ENCODE peak calls at places on chromosomes 4 and X, in nine cellular contexts. One of them, this sample, is unnamed.

GRCh38 chr4:87949961-87950360 is 25.6 kb upstream of the SPP1 start:
- ATAC-seq in IMR-90: no peak
- ATAC-seq in activated T-cell treated with anti-CD3 and anti-CD28 coated beads, Interleukin-2, amount 50 U/mL, for 4 hours: no peak
- ATAC-seq in foreskin keratinocyte: peak
- ATAC-seq in Panc1: no peak
- ATAC-seq in left lung: peak
- ATAC-seq in activated CD8-positive, alpha-beta memory T cell treated with anti-CD3 and anti-CD28 coated beads, Interleukin-2, amount 10 ng/mL, durations not matched to agents 7 days and 5 days: no peak
- ATAC-seq in heart right ventricle: no peak
- ATAC-seq in psoas muscle: no peak
- ATAC-seq in this sample: peak

GRCh38 chr4:157674699-157675098 is 454.2 kb downstream of the GRIA2 start:
- ATAC-seq in IMR-90: no peak
- ATAC-seq in activated T-cell treated with anti-CD3 and anti-CD28 coated beads, Interleukin-2, amount 50 U/mL, for 4 hours: no peak
- ATAC-seq in foreskin keratinocyte: no peak
- ATAC-seq in Panc1: no peak
- ATAC-seq in left lung: no peak
- ATAC-seq in activated CD8-positive, alpha-beta memory T cell treated with anti-CD3 and anti-CD28 coated beads, Interleukin-2, amount 10 ng/mL, durations not matched to agents 7 days and 5 days: no peak
- ATAC-seq in heart right ventricle: no peak
- ATAC-seq in psoas muscle: no peak
- ATAC-seq in this sample: no peak

GRCh38 chr4:81675785-81676427 is 204.2 kb upstream of the RASGEF1B start:
- ATAC-seq in IMR-90: no peak
- ATAC-seq in activated T-cell treated with anti-CD3 and anti-CD28 coated beads, Interleukin-2, amount 50 U/mL, for 4 hours: no peak
- ATAC-seq in foreskin keratinocyte: no peak
- ATAC-seq in Panc1: no peak
- ATAC-seq in left lung: peak
- ATAC-seq in activated CD8-positive, alpha-beta memory T cell treated with anti-CD3 and anti-CD28 coated beads, Interleukin-2, amount 10 ng/mL, durations not matched to agents 7 days and 5 days: no peak
- ATAC-seq in heart right ventricle: no peak
- ATAC-seq in psoas muscle: no peak
- ATAC-seq in this sample: no peak

GRCh38 chr4:112270643-112271484 is 14.8 kb downstream of the TIFA start:
- ATAC-seq in IMR-90: peak
- ATAC-seq in activated T-cell treated with anti-CD3 and anti-CD28 coated beads, Interleukin-2, amount 50 U/mL, for 4 hours: peak
- ATAC-seq in foreskin keratinocyte: peak
- ATAC-seq in Panc1: no peak
- ATAC-seq in left lung: no peak
- ATAC-seq in activated CD8-positive, alpha-beta memory T cell treated with anti-CD3 and anti-CD28 coated beads, Interleukin-2, amount 10 ng/mL, durations not matched to agents 7 days and 5 days: no peak
- ATAC-seq in heart right ventricle: no peak
- ATAC-seq in psoas muscle: no peak
- ATAC-seq in this sample: no peak

GRCh38 chr4:137664055-137664405 is 131.7 kb upstream of the PCDH18 start:
- ATAC-seq in IMR-90: peak
- ATAC-seq in activated T-cell treated with anti-CD3 and anti-CD28 coated beads, Interleukin-2, amount 50 U/mL, for 4 hours: no peak
- ATAC-seq in foreskin keratinocyte: no peak
- ATAC-seq in Panc1: no peak
- ATAC-seq in left lung: no peak
- ATAC-seq in activated CD8-positive, alpha-beta memory T cell treated with anti-CD3 and anti-CD28 coated beads, Interleukin-2, amount 10 ng/mL, durations not matched to agents 7 days and 5 days: no peak
- ATAC-seq in heart right ventricle: no peak
- ATAC-seq in psoas muscle: no peak
- ATAC-seq in this sample: peak

GRCh38 chrX:104921606-104922205 is 298.8 kb downstream of the TEX13A start:
- ATAC-seq in IMR-90: no peak
- ATAC-seq in activated T-cell treated with anti-CD3 and anti-CD28 coated beads, Interleukin-2, amount 50 U/mL, for 4 hours: no peak
- ATAC-seq in foreskin keratinocyte: peak
- ATAC-seq in Panc1: no peak
- ATAC-seq in left lung: no peak
- ATAC-seq in activated CD8-positive, alpha-beta memory T cell treated with anti-CD3 and anti-CD28 coated beads, Interleukin-2, amount 10 ng/mL, durations not matched to agents 7 days and 5 days: peak
- ATAC-seq in heart right ventricle: peak
- ATAC-seq in psoas muscle: no peak
- ATAC-seq in this sample: no peak

GRCh38 chrX:147917700-147918694 is 6.3 kb downstream of the FMR1 start:
- ATAC-seq in IMR-90: no peak
- ATAC-seq in activated T-cell treated with anti-CD3 and anti-CD28 coated beads, Interleukin-2, amount 50 U/mL, for 4 hours: peak
- ATAC-seq in foreskin keratinocyte: no peak
- ATAC-seq in Panc1: no peak
- ATAC-seq in left lung: no peak
- ATAC-seq in activated CD8-positive, alpha-beta memory T cell treated with anti-CD3 and anti-CD28 coated beads, Interleukin-2, amount 10 ng/mL, durations not matched to agents 7 days and 5 days: peak
- ATAC-seq in heart right ventricle: no peak
- ATAC-seq in psoas muscle: no peak
- ATAC-seq in this sample: no peak

GRCh38 chr4:181830404-181831035 is 412.7 kb upstream of the TENM3 start:
- ATAC-seq in IMR-90: no peak
- ATAC-seq in activated T-cell treated with anti-CD3 and anti-CD28 coated beads, Interleukin-2, amount 50 U/mL, for 4 hours: no peak
- ATAC-seq in foreskin keratinocyte: no peak
- ATAC-seq in Panc1: no peak
- ATAC-seq in left lung: no peak
- ATAC-seq in activated CD8-positive, alpha-beta memory T cell treated with anti-CD3 and anti-CD28 coated beads, Interleukin-2, amount 10 ng/mL, durations not matched to agents 7 days and 5 days: no peak
- ATAC-seq in heart right ventricle: no peak
- ATAC-seq in psoas muscle: no peak
- ATAC-seq in this sample: no peak

GRCh38 chrX:103120748-103121147 is 27.8 kb upstream of the NXF3 start:
- ATAC-seq in IMR-90: no peak
- ATAC-seq in activated T-cell treated with anti-CD3 and anti-CD28 coated beads, Interleukin-2, amount 50 U/mL, for 4 hours: no peak
- ATAC-seq in foreskin keratinocyte: no peak
- ATAC-seq in Panc1: no peak
- ATAC-seq in left lung: no peak
- ATAC-seq in activated CD8-positive, alpha-beta memory T cell treated with anti-CD3 and anti-CD28 coated beads, Interleukin-2, amount 10 ng/mL, durations not matched to agents 7 days and 5 days: no peak
- ATAC-seq in heart right ventricle: no peak
- ATAC-seq in psoas muscle: no peak
- ATAC-seq in this sample: no peak

GRCh38 chrX:41526925-41527324 is 79.8 kb downstream of the NYX start:
- ATAC-seq in IMR-90: peak
- ATAC-seq in activated T-cell treated with anti-CD3 and anti-CD28 coated beads, Interleukin-2, amount 50 U/mL, for 4 hours: no peak
- ATAC-seq in foreskin keratinocyte: peak
- ATAC-seq in Panc1: no peak
- ATAC-seq in left lung: no peak
- ATAC-seq in activated CD8-positive, alpha-beta memory T cell treated with anti-CD3 and anti-CD28 coated beads, Interleukin-2, amount 10 ng/mL, durations not matched to agents 7 days and 5 days: peak
- ATAC-seq in heart right ventricle: no peak
- ATAC-seq in psoas muscle: no peak
- ATAC-seq in this sample: peak

GRCh38 chr4:142645478-142646108 is 200.5 kb downstream of the INPP4B start:
- ATAC-seq in IMR-90: no peak
- ATAC-seq in activated T-cell treated with anti-CD3 and anti-CD28 coated beads, Interleukin-2, amount 50 U/mL, for 4 hours: peak
- ATAC-seq in foreskin keratinocyte: no peak
- ATAC-seq in Panc1: no peak
- ATAC-seq in left lung: no peak
- ATAC-seq in activated CD8-positive, alpha-beta memory T cell treated with anti-CD3 and anti-CD28 coated beads, Interleukin-2, amount 10 ng/mL, durations not matched to agents 7 days and 5 days: peak
- ATAC-seq in heart right ventricle: peak
- ATAC-seq in psoas muscle: no peak
- ATAC-seq in this sample: no peak

GRCh38 chr4:158906073-158906472 is 137.2 kb downstream of the FNIP2 start:
- ATAC-seq in IMR-90: no peak
- ATAC-seq in activated T-cell treated with anti-CD3 and anti-CD28 coated beads, Interleukin-2, amount 50 U/mL, for 4 hours: no peak
- ATAC-seq in foreskin keratinocyte: no peak
- ATAC-seq in Panc1: no peak
- ATAC-seq in left lung: no peak
- ATAC-seq in activated CD8-positive, alpha-beta memory T cell treated with anti-CD3 and anti-CD28 coated beads, Interleukin-2, amount 10 ng/mL, durations not matched to agents 7 days and 5 days: peak
- ATAC-seq in heart right ventricle: no peak
- ATAC-seq in psoas muscle: no peak
- ATAC-seq in this sample: no peak

GRCh38 chr4:107734120-107734519 is 14.1 kb upstream of the PAPSS1 start:
- ATAC-seq in IMR-90: peak
- ATAC-seq in activated T-cell treated with anti-CD3 and anti-CD28 coated beads, Interleukin-2, amount 50 U/mL, for 4 hours: no peak
- ATAC-seq in foreskin keratinocyte: peak
- ATAC-seq in Panc1: no peak
- ATAC-seq in left lung: no peak
- ATAC-seq in activated CD8-positive, alpha-beta memory T cell treated with anti-CD3 and anti-CD28 coated beads, Interleukin-2, amount 10 ng/mL, durations not matched to agents 7 days and 5 days: no peak
- ATAC-seq in heart right ventricle: no peak
- ATAC-seq in psoas muscle: no peak
- ATAC-seq in this sample: peak

GRCh38 chrX:139972629-139973257 is 7.4 kb upstream of the CXorf66 start:
- ATAC-seq in IMR-90: no peak
- ATAC-seq in activated T-cell treated with anti-CD3 and anti-CD28 coated beads, Interleukin-2, amount 50 U/mL, for 4 hours: no peak
- ATAC-seq in foreskin keratinocyte: no peak
- ATAC-seq in Panc1: no peak
- ATAC-seq in left lung: no peak
- ATAC-seq in activated CD8-positive, alpha-beta memory T cell treated with anti-CD3 and anti-CD28 coated beads, Interleukin-2, amount 10 ng/mL, durations not matched to agents 7 days and 5 days: no peak
- ATAC-seq in heart right ventricle: no peak
- ATAC-seq in psoas muscle: no peak
- ATAC-seq in this sample: no peak

GRCh38 chrX:41722220-41722619 is 1.8 kb upstream of the GPR82 start:
- ATAC-seq in IMR-90: no peak
- ATAC-seq in activated T-cell treated with anti-CD3 and anti-CD28 coated beads, Interleukin-2, amount 50 U/mL, for 4 hours: no peak
- ATAC-seq in foreskin keratinocyte: no peak
- ATAC-seq in Panc1: no peak
- ATAC-seq in left lung: no peak
- ATAC-seq in activated CD8-positive, alpha-beta memory T cell treated with anti-CD3 and anti-CD28 coated beads, Interleukin-2, amount 10 ng/mL, durations not matched to agents 7 days and 5 days: no peak
- ATAC-seq in heart right ventricle: no peak
- ATAC-seq in psoas muscle: no peak
- ATAC-seq in this sample: no peak

GRCh38 chr4:151091047-151091446 is 8.4 kb upstream of the RPS3A start:
- ATAC-seq in IMR-90: no peak
- ATAC-seq in activated T-cell treated with anti-CD3 and anti-CD28 coated beads, Interleukin-2, amount 50 U/mL, for 4 hours: no peak
- ATAC-seq in foreskin keratinocyte: no peak
- ATAC-seq in Panc1: no peak
- ATAC-seq in left lung: no peak
- ATAC-seq in activated CD8-positive, alpha-beta memory T cell treated with anti-CD3 and anti-CD28 coated beads, Interleukin-2, amount 10 ng/mL, durations not matched to agents 7 days and 5 days: no peak
- ATAC-seq in heart right ventricle: no peak
- ATAC-seq in psoas muscle: no peak
- ATAC-seq in this sample: no peak

GRCh38 chr4:122764808-122765189 is 32.3 kb downstream of the BBS12 start:
- ATAC-seq in IMR-90: peak
- ATAC-seq in activated T-cell treated with anti-CD3 and anti-CD28 coated beads, Interleukin-2, amount 50 U/mL, for 4 hours: peak
- ATAC-seq in foreskin keratinocyte: peak
- ATAC-seq in Panc1: no peak
- ATAC-seq in left lung: peak
- ATAC-seq in activated CD8-positive, alpha-beta memory T cell treated with anti-CD3 and anti-CD28 coated beads, Interleukin-2, amount 10 ng/mL, durations not matched to agents 7 days and 5 days: peak
- ATAC-seq in heart right ventricle: no peak
- ATAC-seq in psoas muscle: no peak
- ATAC-seq in this sample: peak

GRCh38 chr4:3220586-3221494 is 28.1 kb upstream of the MSANTD1 start:
- ATAC-seq in IMR-90: no peak
- ATAC-seq in activated T-cell treated with anti-CD3 and anti-CD28 coated beads, Interleukin-2, amount 50 U/mL, for 4 hours: no peak
- ATAC-seq in foreskin keratinocyte: no peak
- ATAC-seq in Panc1: no peak
- ATAC-seq in left lung: no peak
- ATAC-seq in activated CD8-positive, alpha-beta memory T cell treated with anti-CD3 and anti-CD28 coated beads, Interleukin-2, amount 10 ng/mL, durations not matched to agents 7 days and 5 days: peak
- ATAC-seq in heart right ventricle: no peak
- ATAC-seq in psoas muscle: peak
- ATAC-seq in this sample: no peak

GRCh38 chr4:14196141-14196540 is 568.6 kb upstream of the BOD1L1 start:
- ATAC-seq in IMR-90: peak
- ATAC-seq in activated T-cell treated with anti-CD3 and anti-CD28 coated beads, Interleukin-2, amount 50 U/mL, for 4 hours: no peak
- ATAC-seq in foreskin keratinocyte: peak
- ATAC-seq in Panc1: no peak
- ATAC-seq in left lung: peak
- ATAC-seq in activated CD8-positive, alpha-beta memory T cell treated with anti-CD3 and anti-CD28 coated beads, Interleukin-2, amount 10 ng/mL, durations not matched to agents 7 days and 5 days: no peak
- ATAC-seq in heart right ventricle: no peak
- ATAC-seq in psoas muscle: no peak
- ATAC-seq in this sample: peak

GRCh38 chr4:185463541-185463940 is 8.0 kb downstream of the CCDC110 start:
- ATAC-seq in IMR-90: no peak
- ATAC-seq in activated T-cell treated with anti-CD3 and anti-CD28 coated beads, Interleukin-2, amount 50 U/mL, for 4 hours: no peak
- ATAC-seq in foreskin keratinocyte: no peak
- ATAC-seq in Panc1: no peak
- ATAC-seq in left lung: no peak
- ATAC-seq in activated CD8-positive, alpha-beta memory T cell treated with anti-CD3 and anti-CD28 coated beads, Interleukin-2, amount 10 ng/mL, durations not matched to agents 7 days and 5 days: no peak
- ATAC-seq in heart right ventricle: no peak
- ATAC-seq in psoas muscle: no peak
- ATAC-seq in this sample: no peak

GRCh38 chrX:20267924-20268701 is 1.4 kb upstream of the RPS6KA3 start:
- ATAC-seq in IMR-90: no peak
- ATAC-seq in activated T-cell treated with anti-CD3 and anti-CD28 coated beads, Interleukin-2, amount 50 U/mL, for 4 hours: no peak
- ATAC-seq in foreskin keratinocyte: no peak
- ATAC-seq in Panc1: no peak
- ATAC-seq in left lung: peak
- ATAC-seq in activated CD8-positive, alpha-beta memory T cell treated with anti-CD3 and anti-CD28 coated beads, Interleukin-2, amount 10 ng/mL, durations not matched to agents 7 days and 5 days: no peak
- ATAC-seq in heart right ventricle: peak
- ATAC-seq in psoas muscle: peak
- ATAC-seq in this sample: no peak

GRCh38 chrX:65871671-65872311 is 168.1 kb downstream of the VSIG4 start:
- ATAC-seq in IMR-90: no peak
- ATAC-seq in activated T-cell treated with anti-CD3 and anti-CD28 coated beads, Interleukin-2, amount 50 U/mL, for 4 hours: no peak
- ATAC-seq in foreskin keratinocyte: peak
- ATAC-seq in Panc1: no peak
- ATAC-seq in left lung: peak
- ATAC-seq in activated CD8-positive, alpha-beta memory T cell treated with anti-CD3 and anti-CD28 coated beads, Interleukin-2, amount 10 ng/mL, durations not matched to agents 7 days and 5 days: no peak
- ATAC-seq in heart right ventricle: peak
- ATAC-seq in psoas muscle: no peak
- ATAC-seq in this sample: no peak

GRCh38 chr4:76857010-76857409 is 40.9 kb downstream of the SOWAHB start:
- ATAC-seq in IMR-90: peak
- ATAC-seq in activated T-cell treated with anti-CD3 and anti-CD28 coated beads, Interleukin-2, amount 50 U/mL, for 4 hours: no peak
- ATAC-seq in foreskin keratinocyte: no peak
- ATAC-seq in Panc1: no peak
- ATAC-seq in left lung: no peak
- ATAC-seq in activated CD8-positive, alpha-beta memory T cell treated with anti-CD3 and anti-CD28 coated beads, Interleukin-2, amount 10 ng/mL, durations not matched to agents 7 days and 5 days: no peak
- ATAC-seq in heart right ventricle: no peak
- ATAC-seq in psoas muscle: no peak
- ATAC-seq in this sample: no peak

GRCh38 chr4:37441231-37442061 is 196.9 kb downstream of the NWD2 start:
- ATAC-seq in IMR-90: no peak
- ATAC-seq in activated T-cell treated with anti-CD3 and anti-CD28 coated beads, Interleukin-2, amount 50 U/mL, for 4 hours: no peak
- ATAC-seq in foreskin keratinocyte: peak
- ATAC-seq in Panc1: no peak
- ATAC-seq in left lung: no peak
- ATAC-seq in activated CD8-positive, alpha-beta memory T cell treated with anti-CD3 and anti-CD28 coated beads, Interleukin-2, amount 10 ng/mL, durations not matched to agents 7 days and 5 days: no peak
- ATAC-seq in heart right ventricle: no peak
- ATAC-seq in psoas muscle: no peak
- ATAC-seq in this sample: no peak

GRCh38 chrX:73876897-73877296 is 313.9 kb downstream of the CHIC1 start:
- ATAC-seq in IMR-90: no peak
- ATAC-seq in activated T-cell treated with anti-CD3 and anti-CD28 coated beads, Interleukin-2, amount 50 U/mL, for 4 hours: no peak
- ATAC-seq in foreskin keratinocyte: peak
- ATAC-seq in Panc1: peak
- ATAC-seq in left lung: no peak
- ATAC-seq in activated CD8-positive, alpha-beta memory T cell treated with anti-CD3 and anti-CD28 coated beads, Interleukin-2, amount 10 ng/mL, durations not matched to agents 7 days and 5 days: no peak
- ATAC-seq in heart right ventricle: no peak
- ATAC-seq in psoas muscle: no peak
- ATAC-seq in this sample: no peak

GRCh38 chrX:45622538-45622937 is 421.9 kb upstream of the DIPK2B start:
- ATAC-seq in IMR-90: peak
- ATAC-seq in activated T-cell treated with anti-CD3 and anti-CD28 coated beads, Interleukin-2, amount 50 U/mL, for 4 hours: no peak
- ATAC-seq in foreskin keratinocyte: peak
- ATAC-seq in Panc1: no peak
- ATAC-seq in left lung: peak
- ATAC-seq in activated CD8-positive, alpha-beta memory T cell treated with anti-CD3 and anti-CD28 coated beads, Interleukin-2, amount 10 ng/mL, durations not matched to agents 7 days and 5 days: no peak
- ATAC-seq in heart right ventricle: no peak
- ATAC-seq in psoas muscle: no peak
- ATAC-seq in this sample: peak

GRCh38 chr4:165294907-165295306 is 32.6 kb upstream of the MSMO1 start:
- ATAC-seq in IMR-90: no peak
- ATAC-seq in activated T-cell treated with anti-CD3 and anti-CD28 coated beads, Interleukin-2, amount 50 U/mL, for 4 hours: no peak
- ATAC-seq in foreskin keratinocyte: no peak
- ATAC-seq in Panc1: no peak
- ATAC-seq in left lung: peak
- ATAC-seq in activated CD8-positive, alpha-beta memory T cell treated with anti-CD3 and anti-CD28 coated beads, Interleukin-2, amount 10 ng/mL, durations not matched to agents 7 days and 5 days: peak
- ATAC-seq in heart right ventricle: no peak
- ATAC-seq in psoas muscle: no peak
- ATAC-seq in this sample: no peak

GRCh38 chr4:16082424-16083216 is 1.2 kb downstream of the PROM1 start:
- ATAC-seq in IMR-90: peak
- ATAC-seq in activated T-cell treated with anti-CD3 and anti-CD28 coated beads, Interleukin-2, amount 50 U/mL, for 4 hours: peak
- ATAC-seq in foreskin keratinocyte: peak
- ATAC-seq in Panc1: peak
- ATAC-seq in left lung: peak
- ATAC-seq in activated CD8-positive, alpha-beta memory T cell treated with anti-CD3 and anti-CD28 coated beads, Interleukin-2, amount 10 ng/mL, durations not matched to agents 7 days and 5 days: peak
- ATAC-seq in heart right ventricle: peak
- ATAC-seq in psoas muscle: peak
- ATAC-seq in this sample: peak

GRCh38 chr4:123259676-123260428 is 136.7 kb upstream of the SPRY1 start:
- ATAC-seq in IMR-90: no peak
- ATAC-seq in activated T-cell treated with anti-CD3 and anti-CD28 coated beads, Interleukin-2, amount 50 U/mL, for 4 hours: no peak
- ATAC-seq in foreskin keratinocyte: no peak
- ATAC-seq in Panc1: no peak
- ATAC-seq in left lung: no peak
- ATAC-seq in activated CD8-positive, alpha-beta memory T cell treated with anti-CD3 and anti-CD28 coated beads, Interleukin-2, amount 10 ng/mL, durations not matched to agents 7 days and 5 days: no peak
- ATAC-seq in heart right ventricle: no peak
- ATAC-seq in psoas muscle: no peak
- ATAC-seq in this sample: no peak

GRCh38 chrX:106608016-106608415 is 3.8 kb upstream of the RADX start:
- ATAC-seq in IMR-90: no peak
- ATAC-seq in activated T-cell treated with anti-CD3 and anti-CD28 coated beads, Interleukin-2, amount 50 U/mL, for 4 hours: no peak
- ATAC-seq in foreskin keratinocyte: no peak
- ATAC-seq in Panc1: no peak
- ATAC-seq in left lung: peak
- ATAC-seq in activated CD8-positive, alpha-beta memory T cell treated with anti-CD3 and anti-CD28 coated beads, Interleukin-2, amount 10 ng/mL, durations not matched to agents 7 days and 5 days: no peak
- ATAC-seq in heart right ventricle: no peak
- ATAC-seq in psoas muscle: no peak
- ATAC-seq in this sample: no peak

GRCh38 chrX:68807818-68808217 is 21.0 kb upstream of the EFNB1 start:
- ATAC-seq in IMR-90: peak
- ATAC-seq in activated T-cell treated with anti-CD3 and anti-CD28 coated beads, Interleukin-2, amount 50 U/mL, for 4 hours: no peak
- ATAC-seq in foreskin keratinocyte: no peak
- ATAC-seq in Panc1: peak
- ATAC-seq in left lung: peak
- ATAC-seq in activated CD8-positive, alpha-beta memory T cell treated with anti-CD3 and anti-CD28 coated beads, Interleukin-2, amount 10 ng/mL, durations not matched to agents 7 days and 5 days: no peak
- ATAC-seq in heart right ventricle: peak
- ATAC-seq in psoas muscle: no peak
- ATAC-seq in this sample: peak